ENCODE peak calls at places on chromosomes 6 and 20, in nine cellular contexts. V, Q, Z, X, S, J, T, H and W are unnamed samples.
A peak's percentile ranks its signal among the peaks of the same experiment; 100 is the strongest.

GRCh38 chr6:151044465-151045441 is 179.3 kb downstream of the MTHFD1L start:
- DNase-seq in V (no peak), Q (peak; percentile 82), Z (peak; percentile 87), X (peak; percentile 89), S (peak; percentile 66), J (no peak), T (peak; percentile 66), H (peak; percentile 91), W (peak; percentile 87)

GRCh38 chr6:27161946-27162603 is 85.4 kb upstream of the PRSS16 start:
- DNase-seq in V (no peak), Q (peak; percentile 62), Z (no peak), X (no peak), S (no peak), J (no peak), T (no peak), H (no peak), W (no peak)

GRCh38 chr20:18005170-18005989 is 36.6 kb downstream of the MGME1 start:
- DNase-seq in V (no peak), Q (no peak), Z (peak; percentile 29), X (no peak), S (no peak), J (peak; percentile 39), T (peak; percentile 82), H (no peak), W (no peak)

GRCh38 chr6:38355519-38355918 is 284.2 kb downstream of the BTBD9 start:
- DNase-seq in V (no peak), Q (no peak), Z (no peak), X (no peak), S (no peak), J (no peak), T (no peak), H (no peak), W (no peak)

GRCh38 chr6:149150999-149151398 is 166.5 kb upstream of the TAB2 start:
- DNase-seq in V (no peak), Q (no peak), Z (no peak), X (no peak), S (no peak), J (no peak), T (no peak), H (no peak), W (no peak)

GRCh38 chr6:16688984-16689636 is 72.2 kb downstream of the ATXN1 start:
- DNase-seq in V (no peak), Q (no peak), Z (no peak), X (no peak), S (no peak), J (no peak), T (no peak), H (no peak), W (no peak)

GRCh38 chr6:3176562-3177355 is 19.4 kb upstream of the TUBB2A start:
- DNase-seq in V (peak; percentile 45), Q (peak; percentile 56), Z (no peak), X (peak; percentile 40), S (no peak), J (no peak), T (no peak), H (no peak), W (peak; percentile 38)

GRCh38 chr20:53599039-53599362 is 5.4 kb upstream of the ZNF217 start:
- DNase-seq in V (no peak), Q (no peak), Z (no peak), X (no peak), S (no peak), J (no peak), T (no peak), H (no peak), W (no peak)

GRCh38 chr6:136249336-136249735 is 775 bp downstream of the MTFR2 start:
- DNase-seq in V (no peak), Q (no peak), Z (no peak), X (no peak), S (no peak), J (no peak), T (no peak), H (no peak), W (no peak)

GRCh38 chr20:31712564-31713311 is 9.9 kb downstream of the BCL2L1 start:
- DNase-seq in V (peak; percentile 68), Q (peak; percentile 92), Z (peak; percentile 82), X (no peak), S (peak; percentile 85), J (peak; percentile 86), T (peak; percentile 6), H (peak; percentile 97), W (peak; percentile 88)
- TF ChIP-seq POLR2A in V (no peak), Q (no peak), Z (no peak), X (no peak), S (peak; percentile 44), J (no peak), T (no peak), H (no peak), W (no peak)

GRCh38 chr20:37941992-37942391 is 39.1 kb downstream of the VSTM2L start:
- DNase-seq in V (no peak), Q (no peak), Z (no peak), X (no peak), S (no peak), J (no peak), T (no peak), H (no peak), W (no peak)

GRCh38 chr20:37943033-37943432 is 40.1 kb downstream of the VSTM2L start:
- DNase-seq in V (no peak), Q (no peak), Z (no peak), X (no peak), S (no peak), J (no peak), T (no peak), H (no peak), W (no peak)

GRCh38 chr20:37944456-37944981 is 41.6 kb downstream of the VSTM2L start:
- DNase-seq in V (no peak), Q (no peak), Z (no peak), X (no peak), S (no peak), J (no peak), T (no peak), H (no peak), W (no peak)

GRCh38 chr20:37945034-37945660 is 42.2 kb downstream of the VSTM2L start:
- DNase-seq in V (no peak), Q (no peak), Z (no peak), X (no peak), S (no peak), J (no peak), T (peak; percentile 49), H (no peak), W (no peak)

GRCh38 chr20:37943501-37944455 is 40.9 kb downstream of the VSTM2L start:
- DNase-seq in V (no peak), Q (no peak), Z (no peak), X (no peak), S (no peak), J (no peak), T (no peak), H (no peak), W (no peak)
- TF ChIP-seq CTCF in V (no peak), Q (no peak), Z (no peak), X (no peak), S (no peak), J (peak; percentile 65), T (no peak), H (no peak), W (no peak)

DNA sequence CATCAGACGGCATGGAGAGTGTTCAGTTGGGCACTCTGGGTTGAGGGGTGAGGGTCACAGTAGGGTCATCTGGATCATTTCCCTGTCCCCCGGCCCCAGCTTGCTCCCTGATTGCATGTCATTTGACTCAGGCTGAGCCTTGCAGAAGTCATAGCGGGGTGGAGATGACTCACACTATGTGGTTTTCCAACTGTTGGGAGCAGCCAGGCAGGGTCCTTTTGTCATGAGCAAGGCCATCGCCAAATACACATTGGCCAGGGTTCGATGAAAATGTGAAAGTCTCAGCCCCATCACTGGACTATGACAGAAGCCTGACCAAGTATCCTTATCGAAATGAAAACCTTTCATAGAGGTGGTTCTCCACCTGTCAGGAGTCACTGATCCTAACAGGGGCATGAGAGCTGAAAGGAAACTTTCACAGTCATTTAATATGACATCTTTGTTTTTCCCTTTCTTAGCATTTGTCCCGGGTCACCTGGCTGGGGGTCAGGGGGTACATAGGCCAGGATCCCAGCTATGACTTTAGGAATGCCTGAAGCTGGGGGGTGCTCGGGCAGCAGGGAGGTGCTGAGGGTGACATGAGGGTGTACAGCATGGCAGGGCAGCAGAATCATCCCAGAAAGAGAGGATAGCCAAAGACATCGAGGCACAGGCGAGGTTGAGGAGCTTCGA is 70.2 kb upstream of the CD93 start:
- DNase-seq in V (no peak), Q (peak; percentile 78), Z (peak; percentile 40), X (no peak), S (no peak), J (no peak), T (peak; percentile 59), H (peak; percentile 77), W (no peak)
- H3K4me1 ChIP-seq in V (no peaks in the 10 kb centered on the region), Q (peaks cover 65% of the 10 kb centered on the region), Z (peaks cover 22% of the 10 kb centered on the region), X (no peaks in the 10 kb centered on the region), S (no peaks in the 10 kb centered on the region), J (peaks cover 6% of the 10 kb centered on the region), T (peaks cover 54% of the 10 kb centered on the region), H (peaks cover 53% of the 10 kb centered on the region), W (no peaks in the 10 kb centered on the region)

DNA sequence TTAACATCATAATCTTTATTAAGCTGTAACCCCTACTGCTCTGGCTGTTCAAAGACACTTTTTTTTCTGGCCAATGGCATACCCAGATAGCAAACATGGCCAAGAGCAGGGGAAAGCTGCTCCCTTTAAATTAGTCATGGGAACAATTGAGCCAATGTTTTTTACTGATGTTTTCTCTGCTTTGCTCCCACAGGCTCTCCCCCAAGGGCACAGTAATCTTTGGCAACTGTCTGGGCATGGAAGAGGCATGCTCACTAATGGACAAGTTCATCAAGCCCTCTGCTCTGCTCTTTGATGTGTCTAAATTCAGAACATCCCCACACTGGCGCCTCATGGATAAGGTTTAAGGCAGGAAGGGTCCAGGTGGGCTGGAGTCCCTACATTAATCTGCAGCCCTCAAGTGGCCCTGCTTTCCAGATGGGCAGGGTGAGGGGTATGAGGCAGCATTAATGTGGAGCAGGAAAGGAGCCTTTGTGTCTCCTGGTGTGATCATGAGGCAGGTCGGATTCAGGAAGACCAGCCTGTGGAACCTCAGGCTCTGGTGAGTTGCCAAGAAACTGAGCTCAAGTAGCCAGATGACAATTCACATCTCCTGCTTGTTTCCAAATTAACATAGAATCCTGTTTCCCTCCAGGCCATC is 227.1 kb upstream of the CST7 start:
- DNase-seq in V (no peak), Q (no peak), Z (no peak), X (no peak), S (no peak), J (no peak), T (no peak), H (no peak), W (no peak)
- TF ChIP-seq POLR2A in V (no peak), Q (no peak), Z (no peak), X (no peak), S (no peak), J (no peak), T (no peak), H (no peak), W (no peak)

DNA sequence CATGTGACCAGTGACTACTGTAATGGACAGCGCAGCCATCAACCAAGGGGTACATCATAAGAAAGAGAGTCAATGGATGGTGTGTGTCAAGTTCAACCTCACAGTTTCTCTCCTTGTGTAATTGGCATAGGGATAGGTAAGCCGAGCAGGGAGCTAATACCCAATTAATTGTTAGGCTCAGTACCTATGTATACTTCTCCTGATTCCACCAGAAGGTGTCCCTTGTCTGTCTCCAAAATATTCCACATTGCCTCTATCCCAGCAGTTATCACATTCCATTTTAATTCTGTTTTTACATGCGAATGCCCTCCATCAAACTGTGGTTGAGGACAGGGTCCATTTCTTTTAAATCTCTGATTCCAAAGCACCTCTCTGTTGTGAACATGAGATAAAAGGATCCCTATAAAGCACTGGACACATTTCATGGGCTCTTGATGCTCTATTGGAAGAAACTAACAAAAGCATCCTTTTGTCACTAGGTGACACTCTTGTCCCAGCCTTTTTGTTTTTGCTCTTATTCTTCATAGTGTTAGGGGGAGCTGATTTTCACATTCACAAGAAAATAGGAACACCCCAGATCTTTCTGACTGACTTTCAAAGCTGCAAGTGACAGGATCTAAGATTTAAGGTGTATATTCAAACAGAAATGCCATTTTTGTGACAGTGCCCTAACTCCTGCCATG is 38.9 kb downstream of the FBXO9 start:
- DNase-seq in V (no peak), Q (no peak), Z (no peak), X (no peak), S (no peak), J (no peak), T (no peak), H (no peak), W (no peak)
- TF ChIP-seq CTCF in V (no peak), Q (peak; percentile 47), Z (no peak), X (no peak), S (no peak), J (no peak), T (no peak), H (peak; percentile 17), W (no peak)